ENCODE peak calls at places on chromosomes 2 and 18, in ten cellular contexts. One of them, this sample, is unnamed.

GRCh38 chr2:174901075-174901474 is 104.1 kb downstream of the CHN1 start:
- DNase-seq in endodermal cell: no peak
- DNase-seq in skeletal muscle cell: no peak
- DNase-seq in DND-41: no peak
- DNase-seq in HCT116: no peak
- DNase-seq in mesendoderm: peak; percentile 29
- DNase-seq in AG04450: no peak
- DNase-seq in BE2C: no peak
- DNase-seq in heart right ventricle: no peak
- DNase-seq in astrocyte of the spinal cord: no peak
- DNase-seq in this sample: peak; percentile 3

GRCh38 chr18:9708057-9708881 is at the start of gene RAB31:
- DNase-seq in endodermal cell: peak; percentile 84
- DNase-seq in skeletal muscle cell: peak; percentile 46
- DNase-seq in DND-41: no peak
- DNase-seq in HCT116: no peak
- DNase-seq in mesendoderm: peak; percentile 79
- DNase-seq in AG04450: no peak
- DNase-seq in BE2C: peak; percentile 38
- DNase-seq in heart right ventricle: peak; percentile 86
- DNase-seq in astrocyte of the spinal cord: peak; percentile 77
- DNase-seq in this sample: no peak

GRCh38 chr2:126655066-126655465 is 892 bp upstream of the GYPC start:
- DNase-seq in endodermal cell: no peak
- DNase-seq in skeletal muscle cell: no peak
- DNase-seq in DND-41: no peak
- DNase-seq in HCT116: no peak
- DNase-seq in mesendoderm: peak; percentile 37
- DNase-seq in AG04450: no peak
- DNase-seq in BE2C: no peak
- DNase-seq in heart right ventricle: no peak
- DNase-seq in astrocyte of the spinal cord: no peak
- DNase-seq in this sample: no peak

GRCh38 chr18:1708006-1708405 is 803.3 kb downstream of the ADCYAP1 start:
- DNase-seq in endodermal cell: no peak
- DNase-seq in skeletal muscle cell: no peak
- DNase-seq in DND-41: no peak
- DNase-seq in HCT116: no peak
- DNase-seq in mesendoderm: no peak
- DNase-seq in AG04450: no peak
- DNase-seq in BE2C: no peak
- DNase-seq in heart right ventricle: no peak
- DNase-seq in astrocyte of the spinal cord: peak; percentile 1
- DNase-seq in this sample: no peak

GRCh38 chr2:85754313-85755095 is 713 bp downstream of the ATOH8 start:
- DNase-seq in endodermal cell: peak; percentile 89
- DNase-seq in skeletal muscle cell: no peak
- DNase-seq in DND-41: peak; percentile 49
- DNase-seq in HCT116: no peak
- DNase-seq in mesendoderm: peak; percentile 90
- DNase-seq in AG04450: no peak
- DNase-seq in BE2C: peak; percentile 40
- DNase-seq in heart right ventricle: peak; percentile 45
- DNase-seq in astrocyte of the spinal cord: peak; percentile 64
- DNase-seq in this sample: peak; percentile 60

GRCh38 chr2:99072556-99072955 is 69.0 kb upstream of the C2orf15 start:
- DNase-seq in endodermal cell: no peak
- DNase-seq in skeletal muscle cell: no peak
- DNase-seq in DND-41: no peak
- DNase-seq in HCT116: no peak
- DNase-seq in mesendoderm: no peak
- DNase-seq in AG04450: no peak
- DNase-seq in BE2C: no peak
- DNase-seq in heart right ventricle: no peak
- DNase-seq in astrocyte of the spinal cord: no peak
- DNase-seq in this sample: no peak

GRCh38 chr2:65708129-65708528 is 275.7 kb upstream of the SPRED2 start:
- DNase-seq in endodermal cell: no peak
- DNase-seq in skeletal muscle cell: no peak
- DNase-seq in DND-41: no peak
- DNase-seq in HCT116: no peak
- DNase-seq in mesendoderm: no peak
- DNase-seq in AG04450: no peak
- DNase-seq in BE2C: no peak
- DNase-seq in heart right ventricle: no peak
- DNase-seq in astrocyte of the spinal cord: peak; percentile 8
- DNase-seq in this sample: no peak

GRCh38 chr2:35099345-35099744 is 1256.2 kb upstream of the CRIM1 start:
- DNase-seq in endodermal cell: peak; percentile 63
- DNase-seq in skeletal muscle cell: no peak
- DNase-seq in DND-41: no peak
- DNase-seq in HCT116: no peak
- DNase-seq in mesendoderm: peak; percentile 37
- DNase-seq in AG04450: no peak
- DNase-seq in BE2C: no peak
- DNase-seq in heart right ventricle: no peak
- DNase-seq in astrocyte of the spinal cord: no peak
- DNase-seq in this sample: no peak

GRCh38 chr2:11056614-11057013 is 98.7 kb upstream of the SLC66A3 start:
- DNase-seq in endodermal cell: no peak
- DNase-seq in skeletal muscle cell: peak; percentile 81
- DNase-seq in DND-41: no peak
- DNase-seq in HCT116: peak; percentile 87
- DNase-seq in mesendoderm: no peak
- DNase-seq in AG04450: peak; percentile 79
- DNase-seq in BE2C: peak; percentile 48
- DNase-seq in heart right ventricle: no peak
- DNase-seq in astrocyte of the spinal cord: peak; percentile 92
- DNase-seq in this sample: no peak

GRCh38 chr18:26504831-26505230 is 43.5 kb downstream of the KCTD1 start:
- DNase-seq in endodermal cell: no peak
- DNase-seq in skeletal muscle cell: no peak
- DNase-seq in DND-41: no peak
- DNase-seq in HCT116: no peak
- DNase-seq in mesendoderm: no peak
- DNase-seq in AG04450: no peak
- DNase-seq in BE2C: no peak
- DNase-seq in heart right ventricle: no peak
- DNase-seq in astrocyte of the spinal cord: no peak
- DNase-seq in this sample: no peak

GRCh38 chr18:66560092-66560491 is 43.8 kb downstream of the CDH19 start:
- DNase-seq in endodermal cell: peak; percentile 58
- DNase-seq in skeletal muscle cell: no peak
- DNase-seq in DND-41: no peak
- DNase-seq in HCT116: no peak
- DNase-seq in mesendoderm: peak; percentile 57
- DNase-seq in AG04450: no peak
- DNase-seq in BE2C: peak; percentile 5
- DNase-seq in heart right ventricle: no peak
- DNase-seq in astrocyte of the spinal cord: peak; percentile 14
- DNase-seq in this sample: peak; percentile 4

DNA sequence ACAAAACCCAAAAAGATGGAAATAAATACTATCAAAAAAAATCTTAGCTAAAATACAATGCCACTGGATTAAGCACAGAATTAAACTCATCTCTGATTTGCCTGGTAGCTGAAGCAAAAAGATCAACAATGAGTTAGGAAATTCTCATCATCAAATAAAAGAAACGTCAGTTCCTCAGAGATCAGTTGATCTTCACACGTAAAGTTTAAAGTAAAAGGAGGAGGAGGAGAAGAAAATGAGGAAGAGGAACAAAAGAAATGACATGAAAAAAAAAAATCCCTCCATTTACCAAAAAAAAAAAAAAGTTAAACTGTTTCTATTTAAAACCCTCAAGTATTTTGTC is 22.6 kb downstream of the KLF7 start:
- DNase-seq in endodermal cell: no peak
- DNase-seq in skeletal muscle cell: no peak
- DNase-seq in DND-41: no peak
- DNase-seq in HCT116: no peak
- DNase-seq in mesendoderm: no peak
- DNase-seq in AG04450: no peak
- DNase-seq in BE2C: no peak
- DNase-seq in heart right ventricle: no peak
- DNase-seq in astrocyte of the spinal cord: no peak
- DNase-seq in this sample: no peak
- H3K4me3 ChIP-seq in endodermal cell: peak overlapping the region; percentile 30
- H3K4me3 ChIP-seq in skeletal muscle cell: no peak overlapping the region
- H3K4me3 ChIP-seq in DND-41: no peak overlapping the region
- H3K4me3 ChIP-seq in HCT116: no peak overlapping the region
- H3K4me3 ChIP-seq in mesendoderm: no peak overlapping the region
- H3K4me3 ChIP-seq in AG04450: no peak overlapping the region
- H3K4me3 ChIP-seq in BE2C: no peak overlapping the region
- H3K4me3 ChIP-seq in heart right ventricle: peak overlapping the region; percentile 34
- H3K4me3 ChIP-seq in astrocyte of the spinal cord: no peak overlapping the region
- H3K4me3 ChIP-seq in this sample: peak overlapping the region; percentile 26

GRCh38 chr2:230216489-230216888 is 3.3 kb downstream of the SP110 start:
- DNase-seq in endodermal cell: no peak
- DNase-seq in skeletal muscle cell: no peak
- DNase-seq in DND-41: peak; percentile 43
- DNase-seq in HCT116: no peak
- DNase-seq in mesendoderm: no peak
- DNase-seq in AG04450: no peak
- DNase-seq in BE2C: no peak
- DNase-seq in heart right ventricle: no peak
- DNase-seq in astrocyte of the spinal cord: no peak
- DNase-seq in this sample: peak; percentile 21

GRCh38 chr2:230219419-230220331 is at the start of gene SP110:
- DNase-seq in endodermal cell: peak; percentile 89
- DNase-seq in skeletal muscle cell: peak; percentile 70
- DNase-seq in DND-41: peak; percentile 92
- DNase-seq in HCT116: peak; percentile 31
- DNase-seq in mesendoderm: peak; percentile 85
- DNase-seq in AG04450: peak; percentile 69
- DNase-seq in BE2C: peak; percentile 13
- DNase-seq in heart right ventricle: peak; percentile 75
- DNase-seq in astrocyte of the spinal cord: peak; percentile 88
- DNase-seq in this sample: peak; percentile 79

GRCh38 chr2:230220347-230220969 is 674 bp upstream of the SP110 start:
- DNase-seq in endodermal cell: no peak
- DNase-seq in skeletal muscle cell: no peak
- DNase-seq in DND-41: no peak
- DNase-seq in HCT116: no peak
- DNase-seq in mesendoderm: no peak
- DNase-seq in AG04450: no peak
- DNase-seq in BE2C: no peak
- DNase-seq in heart right ventricle: no peak
- DNase-seq in astrocyte of the spinal cord: no peak
- DNase-seq in this sample: no peak

GRCh38 chr2:230217424-230217823 is 2.4 kb downstream of the SP110 start:
- DNase-seq in endodermal cell: no peak
- DNase-seq in skeletal muscle cell: no peak
- DNase-seq in DND-41: no peak
- DNase-seq in HCT116: no peak
- DNase-seq in mesendoderm: no peak
- DNase-seq in AG04450: no peak
- DNase-seq in BE2C: no peak
- DNase-seq in heart right ventricle: no peak
- DNase-seq in astrocyte of the spinal cord: no peak
- DNase-seq in this sample: no peak

DNA sequence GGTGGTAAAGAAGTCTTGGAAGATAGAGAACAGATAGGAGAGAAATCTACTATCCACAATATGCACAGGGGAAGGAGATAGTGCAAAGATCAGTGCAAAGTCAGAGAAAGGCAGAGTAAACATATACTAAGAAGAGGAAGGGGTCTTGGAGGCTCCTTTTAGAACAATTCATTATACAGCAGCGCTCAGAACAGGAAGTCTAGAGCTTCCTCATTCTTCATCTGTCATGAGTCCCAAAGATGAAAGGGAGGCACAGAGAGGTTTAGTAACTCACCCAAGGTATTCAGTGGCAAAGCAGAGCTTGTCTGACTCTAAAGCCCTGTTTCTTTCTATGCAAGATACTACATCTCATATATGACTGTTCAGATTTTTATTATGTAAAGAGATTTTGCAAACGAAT is 1.4 kb downstream of the SP110 start:
- DNase-seq in endodermal cell: no peak
- DNase-seq in skeletal muscle cell: no peak
- DNase-seq in DND-41: peak; percentile 30
- DNase-seq in HCT116: no peak
- DNase-seq in mesendoderm: no peak
- DNase-seq in AG04450: no peak
- DNase-seq in BE2C: no peak
- DNase-seq in heart right ventricle: no peak
- DNase-seq in astrocyte of the spinal cord: no peak
- DNase-seq in this sample: peak; percentile 71
- H3K4me3 ChIP-seq in endodermal cell: no peak overlapping the region
- H3K4me3 ChIP-seq in skeletal muscle cell: no peak overlapping the region
- H3K4me3 ChIP-seq in DND-41: peak overlapping the region; percentile 72
- H3K4me3 ChIP-seq in HCT116: no peak overlapping the region
- H3K4me3 ChIP-seq in mesendoderm: no peak overlapping the region
- H3K4me3 ChIP-seq in AG04450: no peak overlapping the region
- H3K4me3 ChIP-seq in BE2C: no peak overlapping the region
- H3K4me3 ChIP-seq in heart right ventricle: peak overlapping the region; percentile 66
- H3K4me3 ChIP-seq in astrocyte of the spinal cord: no peak overlapping the region
- H3K4me3 ChIP-seq in this sample: peak overlapping the region; percentile 66

DNA sequence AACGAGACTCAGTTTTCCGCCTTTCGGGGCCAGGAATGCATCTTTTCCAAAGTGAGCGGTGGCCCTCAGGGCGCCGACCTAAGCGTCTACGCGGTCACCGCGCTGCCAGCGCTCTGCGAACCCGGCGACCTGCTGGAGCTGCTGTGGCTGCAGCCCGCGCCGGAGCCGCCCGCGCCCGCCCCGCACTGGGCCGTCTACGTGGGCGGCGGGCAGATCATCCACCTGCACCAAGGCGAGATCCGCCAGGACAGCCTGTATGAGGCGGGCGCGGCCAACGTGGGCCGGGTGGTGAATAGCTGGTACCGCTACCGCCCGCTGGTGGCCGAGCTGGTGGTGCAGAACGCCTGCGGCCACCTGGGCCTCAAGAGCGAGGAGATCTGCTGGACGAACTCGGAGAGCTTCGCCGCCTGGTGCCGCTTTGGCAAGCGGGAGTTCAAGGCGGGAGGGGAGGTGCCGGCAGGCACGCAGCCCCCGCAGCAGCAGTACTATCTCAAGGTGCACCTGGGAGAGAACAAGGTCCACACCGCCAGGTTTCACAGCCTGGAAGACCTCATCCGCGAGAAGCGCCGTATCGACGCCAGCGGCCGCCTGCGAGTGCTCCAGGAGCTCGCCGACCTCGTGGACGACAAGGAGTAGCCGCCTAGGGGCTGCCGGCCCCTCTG is 1.8 kb downstream of the LRATD1 start:
- DNase-seq in endodermal cell: peak; percentile 95
- DNase-seq in skeletal muscle cell: peak; percentile 46
- DNase-seq in DND-41: no peak
- DNase-seq in HCT116: no peak
- DNase-seq in mesendoderm: peak; percentile 90
- DNase-seq in AG04450: peak; percentile 27
- DNase-seq in BE2C: peak; percentile 86
- DNase-seq in heart right ventricle: peak; percentile 79
- DNase-seq in astrocyte of the spinal cord: peak; percentile 80
- DNase-seq in this sample: no peak
- H3K4me3 ChIP-seq in endodermal cell: peak overlapping the region; percentile 85
- H3K4me3 ChIP-seq in skeletal muscle cell: peak overlapping the region; percentile 64
- H3K4me3 ChIP-seq in DND-41: no peak overlapping the region
- H3K4me3 ChIP-seq in HCT116: no peak overlapping the region
- H3K4me3 ChIP-seq in mesendoderm: peak overlapping the region; percentile 13
- H3K4me3 ChIP-seq in AG04450: peak overlapping the region; percentile 63
- H3K4me3 ChIP-seq in BE2C: peak overlapping the region; percentile 65
- H3K4me3 ChIP-seq in heart right ventricle: peak overlapping the region; percentile 53
- H3K4me3 ChIP-seq in astrocyte of the spinal cord: peak overlapping the region; percentile 55
- H3K4me3 ChIP-seq in this sample: no peak overlapping the region

GRCh38 chr2:168992591-168993349 is 38.4 kb downstream of the ABCB11 start:
- DNase-seq in endodermal cell: no peak
- DNase-seq in skeletal muscle cell: no peak
- DNase-seq in DND-41: no peak
- DNase-seq in HCT116: no peak
- DNase-seq in mesendoderm: peak; percentile 80
- DNase-seq in AG04450: no peak
- DNase-seq in BE2C: no peak
- DNase-seq in heart right ventricle: no peak
- DNase-seq in astrocyte of the spinal cord: no peak
- DNase-seq in this sample: no peak
- H3K4me3 ChIP-seq in endodermal cell: peak overlapping the region; percentile 1
- H3K4me3 ChIP-seq in skeletal muscle cell: no peak overlapping the region
- H3K4me3 ChIP-seq in DND-41: no peak overlapping the region
- H3K4me3 ChIP-seq in HCT116: no peak overlapping the region
- H3K4me3 ChIP-seq in mesendoderm: no peak overlapping the region
- H3K4me3 ChIP-seq in AG04450: no peak overlapping the region
- H3K4me3 ChIP-seq in BE2C: no peak overlapping the region
- H3K4me3 ChIP-seq in heart right ventricle: no peak overlapping the region
- H3K4me3 ChIP-seq in astrocyte of the spinal cord: no peak overlapping the region
- H3K4me3 ChIP-seq in this sample: no peak overlapping the region